ENCODE peak calls at places on chromosomes 11 and 22, in six cellular contexts. D is K562, F is H1, J is SK-N-SH, W is HepG2, O is GM12892. L is an unnamed sample.

GRCh38 chr22:50316114-50317065 is 8.9 kb upstream of the PLXNB2 start:
- DNase-seq in W (no peak), D (no peak), J (peak), F (no peak), O (no peak), L (no peak)

GRCh38 chr22:44111562-44112155 is 69.1 kb upstream of the PARVG start:
- DNase-seq in O (no peak), F (no peak), D (no peak), W (no peak), J (no peak), L (no peak)

GRCh38 chr22:37842015-37842793 is 1.9 kb downstream of the ANKRD54 start:
- DNase-seq in J (no peak), F (no peak), D (no peak), W (peak), O (no peak), L (no peak)

GRCh38 chr11:22343411-22344032 is 5.3 kb downstream of the SLC17A6 start:
- DNase-seq in F (no peak), J (no peak), W (no peak), D (no peak), O (no peak), L (no peak)

GRCh38 chr11:60971520-60971919 is at the start of gene CD6:
- DNase-seq in J (no peak), D (no peak), O (no peak), W (no peak), F (no peak), L (no peak)

GRCh38 chr11:84289381-84289906 is 1003.3 kb upstream of the CCDC90B start:
- DNase-seq in J (no peak), F (no peak), W (no peak), O (no peak), D (no peak), L (peak)

GRCh38 chr11:90919332-90919731 is 696.5 kb upstream of the CHORDC1 start:
- DNase-seq in D (no peak), F (no peak), O (no peak), W (no peak), J (no peak), L (no peak)

GRCh38 chr11:116875194-116875593 is 37.8 kb upstream of the APOA1 start:
- DNase-seq in J (no peak), D (no peak), F (no peak), W (no peak), O (no peak), L (no peak)

GRCh38 chr11:132876301-132877071 is 655.8 kb downstream of the OPCML start:
- DNase-seq in O (no peak), F (no peak), J (no peak), W (no peak), D (no peak), L (no peak)

GRCh38 chr22:47201996-47202818 is 439.8 kb downstream of the TBC1D22A start:
- DNase-seq in O (no peak), F (no peak), J (no peak), D (no peak), W (no peak), L (no peak)

GRCh38 chr11:67027943-67028542 is 5.1 kb downstream of the SYT12 start:
- DNase-seq in O (no peak), W (no peak), D (peak), J (no peak), F (no peak), L (no peak)

GRCh38 chr11:46272816-46273427 is 4.5 kb upstream of the CREB3L1 start:
- DNase-seq in F (no peak), D (peak), J (no peak), O (no peak), W (no peak), L (no peak)

GRCh38 chr11:44880511-44880910 is 70.2 kb downstream of the TP53I11 start:
- DNase-seq in D (no peak), W (no peak), F (no peak), O (no peak), J (no peak), L (no peak)

GRCh38 chr22:31170971-31171370 is 11.0 kb downstream of the RNF185 start:
- DNase-seq in W (no peak), J (no peak), O (no peak), F (no peak), D (no peak), L (no peak)

GRCh38 chr22:42444060-42444904 is 12.1 kb upstream of the NFAM1 start:
- DNase-seq in D (peak), W (peak), F (no peak), J (peak), O (peak), L (peak)

GRCh38 chr11:59291228-59291627 is 67.5 kb upstream of the OR5AN1 start:
- DNase-seq in F (no peak), O (no peak), W (no peak), D (no peak), J (no peak), L (no peak)

GRCh38 chr22:17159504-17159951 is 451 bp upstream of the HDHD5 start:
- DNase-seq in W (no peak), F (no peak), D (no peak), O (no peak), J (no peak), L (peak)

GRCh38 chr11:110128161-110128560 is 35.0 kb downstream of the ZC3H12C start:
- DNase-seq in O (no peak), J (peak), D (no peak), W (no peak), F (peak), L (no peak)

GRCh38 chr11:64894812-64895452 is 16.5 kb upstream of the EHD1 start:
- DNase-seq in F (no peak), W (no peak), D (no peak), O (no peak), J (no peak), L (no peak)

DNA sequence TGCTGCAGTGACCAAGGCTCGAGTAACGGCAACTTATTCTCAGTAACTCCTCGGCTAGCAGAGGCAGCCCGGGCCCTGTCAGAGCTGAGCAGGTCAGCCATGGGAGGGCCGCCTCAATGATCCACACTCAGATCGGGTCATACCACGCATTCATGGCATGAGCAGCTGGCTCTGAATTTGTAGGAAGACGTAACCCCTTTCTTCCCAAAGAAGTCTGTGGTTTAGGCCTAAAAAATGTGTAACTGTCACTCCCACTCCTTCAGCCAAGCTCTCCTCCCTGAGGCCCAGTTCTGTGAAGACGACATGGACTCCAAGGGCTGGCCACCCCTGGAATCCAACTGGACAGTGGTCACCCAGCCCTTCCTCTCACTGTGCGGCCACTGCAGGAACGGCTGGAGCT is 30.0 kb downstream of the PPP2R1B start:
- DNase-seq in W (no peak), J (no peak), D (no peak), O (no peak), F (no peak), L (no peak)
- TF ChIP-seq TAF1 in W (no peak), J (no peak), D (no peak), O (no peak), F (no peak), L (no peak)

GRCh38 chr11:72641900-72642814 is 32.1 kb downstream of the PDE2A start:
- DNase-seq in J (peak), D (peak), F (no peak), W (no peak), O (no peak), L (peak)
- TF ChIP-seq TAF1 in J (no peak), D (no peak), F (no peak), W (no peak), O (no peak), L (no peak)

DNA sequence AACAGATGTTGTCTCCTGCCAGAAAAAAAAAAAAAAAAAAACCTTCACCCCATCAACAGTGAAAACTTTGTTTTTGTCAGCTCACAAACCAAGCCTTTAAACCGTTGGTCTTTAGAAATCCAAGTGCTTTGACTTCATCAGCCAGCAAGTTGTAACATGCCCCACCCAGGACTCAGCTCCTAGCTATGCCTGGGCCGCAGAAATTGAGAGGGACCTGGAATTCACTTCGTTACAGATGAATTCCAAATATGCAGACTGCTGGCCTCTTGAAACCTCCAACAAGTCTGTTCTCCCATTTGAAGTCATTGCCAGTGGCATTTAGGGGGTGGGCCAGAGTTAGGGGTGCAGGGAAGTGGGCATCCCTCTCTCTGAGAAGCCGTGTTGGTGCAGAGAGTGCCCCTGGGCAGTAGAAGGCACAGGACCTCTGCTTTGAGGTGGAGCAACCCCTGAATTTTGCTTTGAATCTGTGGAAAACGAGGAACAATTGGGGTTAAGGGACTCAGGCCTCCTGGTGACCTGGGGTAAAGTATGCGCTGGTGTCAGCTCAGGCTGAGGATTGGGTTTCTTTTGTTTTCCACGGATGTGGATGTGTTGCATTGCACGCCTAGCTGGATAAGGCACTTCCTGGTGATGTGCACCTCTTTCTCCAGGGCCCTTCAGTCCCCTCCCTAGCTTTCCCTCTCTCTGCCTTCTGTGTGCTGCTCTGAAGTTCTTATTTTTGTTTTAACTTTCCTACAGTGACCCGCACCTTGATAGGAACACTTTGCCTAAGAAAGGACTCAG is 109.5 kb downstream of the DBX1 start:
- DNase-seq in O (no peak), W (no peak), D (no peak), F (no peak), J (no peak), L (no peak)
- TF ChIP-seq TAF1 in O (no peak), W (no peak), D (no peak), F (no peak), J (no peak), L (no peak)

GRCh38 chr11:889686-890475 is 20.7 kb downstream of the CHID1 start:
- DNase-seq in F (no peak), W (no peak), J (no peak), O (no peak), D (no peak), L (no peak)
- TF ChIP-seq TAF1 in F (no peak), W (no peak), J (no peak), O (no peak), D (no peak), L (no peak)

GRCh38 chr11:2803186-2804057 is 82.2 kb downstream of the CDKN1C start:
- DNase-seq in D (no peak), O (no peak), F (no peak), W (no peak), J (no peak), L (no peak)

GRCh38 chr11:2802389-2803185 is 83.0 kb downstream of the CDKN1C start:
- DNase-seq in F (no peak), O (no peak), W (no peak), J (no peak), D (no peak), L (no peak)

GRCh38 chr11:2805388-2806057 is 80.1 kb downstream of the CDKN1C start:
- DNase-seq in J (no peak), O (no peak), W (no peak), D (no peak), F (no peak), L (no peak)

GRCh38 chr11:2804701-2805387 is 80.7 kb downstream of the CDKN1C start:
- DNase-seq in W (no peak), J (no peak), D (no peak), F (no peak), O (no peak), L (no peak)

GRCh38 chr11:2804189-2804588 is 81.4 kb downstream of the CDKN1C start:
- DNase-seq in W (no peak), D (no peak), O (no peak), J (no peak), F (no peak), L (no peak)
- TF ChIP-seq TAF1 in W (no peak), D (no peak), O (no peak), J (no peak), F (no peak), L (no peak)

DNA sequence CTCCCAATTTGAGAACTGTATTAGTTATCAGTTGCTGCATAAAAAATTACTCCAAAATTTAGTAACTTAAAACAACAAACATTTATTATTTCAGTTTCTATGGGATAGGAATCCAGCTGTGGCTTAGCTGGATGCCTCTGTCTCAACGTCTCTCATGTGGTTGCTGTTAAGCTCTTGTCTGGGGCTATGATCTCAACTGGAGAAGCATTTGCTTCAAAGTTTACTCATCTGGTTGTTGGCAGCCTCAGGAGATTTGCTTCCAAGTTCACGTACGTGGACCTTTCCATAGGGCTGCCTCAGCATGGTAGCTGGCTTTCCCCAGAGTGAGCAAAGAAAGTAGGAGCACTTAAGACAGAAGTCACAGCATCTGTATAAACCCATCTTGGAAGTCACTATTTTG is 144.9 kb upstream of the SESN3 start:
- DNase-seq in D (no peak), O (no peak), J (no peak), F (no peak), W (no peak), L (no peak)
- TF ChIP-seq TAF1 in D (no peak), O (no peak), J (no peak), F (no peak), W (no peak), L (no peak)

DNA sequence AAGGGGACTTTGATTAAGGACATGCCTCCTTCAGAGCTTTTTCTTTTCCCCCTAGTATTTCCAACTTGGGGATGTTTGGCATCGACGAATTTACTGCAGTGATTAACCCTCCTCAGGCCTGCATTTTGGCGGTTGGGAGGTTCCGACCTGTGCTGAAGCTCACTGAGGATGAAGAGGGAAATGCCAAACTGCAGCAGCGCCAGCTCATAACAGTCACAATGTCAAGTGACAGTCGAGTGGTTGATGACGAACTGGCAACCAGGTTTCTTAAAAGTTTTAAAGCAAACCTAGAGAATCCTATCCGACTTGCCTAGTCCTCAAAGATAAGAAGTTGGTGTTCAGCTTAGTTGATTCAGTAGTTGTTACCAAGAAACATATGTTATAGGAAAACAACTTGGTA is 78.4 kb downstream of the PDHX start:
- DNase-seq in F (no peak), W (no peak), D (no peak), J (no peak), O (no peak), L (no peak)
- TF ChIP-seq TAF1 in F (no peak), W (no peak), D (no peak), J (no peak), O (no peak), L (no peak)

GRCh38 chr11:101555366-101555765 is 28.4 kb downstream of the TRPC6 start:
- DNase-seq in W (no peak), O (no peak), D (no peak), F (no peak), J (no peak), L (no peak)
- TF ChIP-seq TAF1 in W (no peak), O (no peak), D (no peak), F (no peak), J (no peak), L (no peak)

GRCh38 chr11:104525416-104525815 is 361.5 kb upstream of the PDGFD start:
- DNase-seq in J (no peak), D (no peak), W (no peak), O (no peak), F (no peak), L (no peak)

GRCh38 chr11:104522123-104522522 is 358.2 kb upstream of the PDGFD start:
- DNase-seq in W (no peak), O (no peak), J (no peak), D (no peak), F (no peak), L (no peak)

GRCh38 chr11:104523611-104524010 is 359.7 kb upstream of the PDGFD start:
- DNase-seq in J (no peak), F (no peak), W (no peak), D (no peak), O (no peak), L (no peak)

GRCh38 chr11:104524276-104524675 is 360.3 kb upstream of the PDGFD start:
- DNase-seq in J (no peak), D (no peak), O (no peak), F (no peak), W (no peak), L (no peak)

DNA sequence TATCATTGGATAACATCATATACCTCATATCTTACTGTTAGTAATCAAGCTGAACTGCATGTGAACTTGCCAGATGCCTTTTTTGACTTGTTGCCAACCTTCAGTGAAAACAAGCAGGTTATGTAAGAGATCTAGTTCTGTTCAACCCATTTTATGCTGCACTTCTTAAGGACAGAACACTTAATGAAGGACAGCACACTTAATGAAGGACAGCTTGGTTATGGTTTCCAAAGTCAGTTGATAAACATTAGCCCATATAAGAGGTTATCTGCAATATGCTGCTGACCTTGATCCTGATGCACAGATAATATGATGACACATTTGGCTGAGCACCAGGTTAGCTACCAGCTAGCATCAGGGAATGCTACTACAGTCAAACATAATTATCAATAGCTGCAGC is 358.7 kb upstream of the PDGFD start:
- DNase-seq in O (no peak), W (peak), J (peak), D (no peak), F (no peak), L (no peak)
- TF ChIP-seq TAF1 in O (no peak), W (no peak), J (no peak), D (no peak), F (no peak), L (no peak)

L was measured in GM12891.